ENCODE peak calls at places on chromosomes 1 and 21, in nine cellular contexts. X, R, E, F, M, O, V, B and I are unnamed samples.

GRCh38 chr1:101781437-101781836 is 215.3 kb downstream of the OLFM3 start:
- DNase-seq in X (no peak), R (peak; percentile 14), M (no peak), F (no peak), V (no peak), O (no peak), E (no peak), B (no peak), I (peak; percentile 0)

GRCh38 chr1:31865728-31866449 is 50.1 kb upstream of the SPOCD1 start:
- DNase-seq in O (no peak), E (no peak), X (no peak), R (no peak), B (no peak), V (no peak), M (no peak), F (no peak), I (no peak)

GRCh38 chr1:176996455-176997090 is 167.9 kb downstream of the ASTN1 start:
- DNase-seq in E (no peak), F (no peak), X (no peak), V (no peak), R (peak; percentile 10), M (no peak), B (no peak), O (no peak), I (no peak)

GRCh38 chr1:115761601-115762302 is 6.8 kb downstream of the CASQ2 start:
- DNase-seq in V (no peak), F (no peak), B (no peak), R (no peak), O (no peak), M (no peak), X (no peak), E (no peak), I (no peak)

GRCh38 chr1:35573198-35573775 is at the start of gene TFAP2E:
- DNase-seq in M (no peak), R (peak; percentile 46), B (peak; percentile 71), F (no peak), V (peak; percentile 69), O (peak; percentile 51), E (peak; percentile 76), X (peak; percentile 65), I (no peak)

GRCh38 chr1:155934933-155935590 is 849 bp upstream of the KHDC4 start:
- DNase-seq in M (no peak), R (no peak), V (no peak), O (no peak), E (no peak), X (no peak), F (no peak), B (no peak), I (no peak)

GRCh38 chr21:46379691-46380090 is 55.7 kb downstream of the PCNT start:
- DNase-seq in V (no peak), X (no peak), M (no peak), B (no peak), R (no peak), O (no peak), E (no peak), F (no peak), I (no peak)

GRCh38 chr1:246748867-246749266 is 24.7 kb downstream of the SCCPDH start:
- DNase-seq in X (no peak), R (no peak), O (no peak), M (no peak), V (no peak), E (no peak), F (no peak), B (no peak), I (no peak)

GRCh38 chr1:187460093-187460492 is 631.3 kb downstream of the PLA2G4A start:
- DNase-seq in V (no peak), X (no peak), M (no peak), F (no peak), E (no peak), O (no peak), R (no peak), B (no peak), I (no peak)

GRCh38 chr21:27741736-27742135 is 774.8 kb upstream of the ADAMTS5 start:
- DNase-seq in O (no peak), M (no peak), R (no peak), V (no peak), E (no peak), X (no peak), B (no peak), F (peak; percentile 55), I (no peak)

GRCh38 chr1:226655251-226656163 is 83.6 kb downstream of the ITPKB start:
- DNase-seq in F (no peak), O (peak; percentile 15), V (no peak), M (no peak), X (no peak), R (no peak), E (peak; percentile 86), B (no peak), I (no peak)

GRCh38 chr1:197696372-197696771 is 78.9 kb downstream of the DENND1B start:
- DNase-seq in M (no peak), O (no peak), E (no peak), V (no peak), F (peak; percentile 21), R (peak; percentile 53), B (no peak), X (no peak), I (peak; percentile 24)

GRCh38 chr1:168758503-168758902 is 29.5 kb upstream of the DPT start:
- DNase-seq in E (no peak), M (no peak), B (no peak), O (no peak), V (no peak), X (no peak), F (no peak), R (no peak), I (no peak)

GRCh38 chr21:35503646-35504045 is 454.5 kb upstream of the RUNX1 start:
- DNase-seq in O (no peak), F (peak; percentile 53), M (peak; percentile 33), E (no peak), R (peak; percentile 50), B (no peak), X (no peak), V (no peak), I (no peak)

GRCh38 chr1:154344977-154345837 is 19.9 kb downstream of the ATP8B2 start:
- DNase-seq in V (no peak), O (peak; percentile 63), F (peak; percentile 53), B (peak; percentile 62), X (peak; percentile 57), R (peak; percentile 54), M (no peak), E (peak; percentile 84), I (no peak)

GRCh38 chr1:15343729-15344128 is 66.0 kb upstream of the EFHD2 start:
- DNase-seq in R (peak; percentile 51), F (peak; percentile 44), B (peak; percentile 44), X (no peak), E (no peak), O (no peak), M (peak; percentile 85), V (no peak), I (peak; percentile 57)

GRCh38 chr1:186681806-186682205 is 1.6 kb upstream of the PTGS2 start:
- DNase-seq in E (no peak), X (no peak), B (no peak), M (no peak), F (peak; percentile 60), O (no peak), V (no peak), R (no peak), I (no peak)

GRCh38 chr1:46246548-46247432 is 773 bp upstream of the RAD54L start:
- DNase-seq in M (no peak), B (no peak), E (peak; percentile 90), F (peak; percentile 36), V (no peak), X (peak; percentile 65), R (no peak), O (peak; percentile 33), I (peak; percentile 8)

GRCh38 chr1:41751804-41752513 is 166.8 kb downstream of the HIVEP3 start:
- DNase-seq in B (no peak), R (peak; percentile 89), E (peak; percentile 86), O (no peak), M (no peak), F (peak; percentile 40), V (no peak), X (peak; percentile 21), I (peak; percentile 56)

GRCh38 chr1:215082532-215083407 is at the start of gene KCNK2:
- DNase-seq in E (peak; percentile 61), R (no peak), X (no peak), F (peak; percentile 73), O (peak; percentile 64), V (no peak), B (no peak), M (no peak), I (no peak)

GRCh38 chr1:170707959-170708666 is 44.2 kb downstream of the PRRX1 start:
- DNase-seq in E (no peak), F (peak; percentile 96), X (no peak), V (no peak), O (no peak), R (peak; percentile 98), B (no peak), M (no peak), I (peak; percentile 89)

GRCh38 chr21:25496825-25497482 is 110.3 kb downstream of the MRPL39 start:
- DNase-seq in F (peak; percentile 27), X (no peak), E (no peak), R (peak; percentile 8), B (no peak), V (no peak), O (no peak), M (no peak), I (peak; percentile 16)

DNA sequence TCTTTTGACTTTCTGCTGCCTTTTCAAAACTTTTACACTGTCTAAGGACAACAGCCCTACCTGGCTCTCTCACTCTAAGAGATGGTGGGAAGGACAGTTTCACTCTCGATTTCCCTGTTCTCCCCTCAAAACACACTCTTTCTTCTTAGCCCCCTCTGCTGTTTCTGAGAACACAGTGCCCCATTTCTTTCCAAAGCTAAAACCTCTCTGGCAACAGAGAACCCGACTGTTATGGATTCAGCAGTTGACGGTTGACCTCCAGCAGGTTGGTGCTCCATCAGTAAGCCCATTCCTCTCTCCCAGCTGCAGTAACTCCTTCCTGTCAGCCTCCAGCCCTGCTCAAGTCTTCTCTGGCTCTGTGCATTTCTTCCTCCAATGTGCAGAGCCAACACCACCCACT is 88.2 kb upstream of the ABCD3 start:
- DNase-seq in B (no peak), V (no peak), M (peak; percentile 24), E (no peak), F (peak; percentile 61), X (no peak), R (peak; percentile 71), O (no peak), I (peak; percentile 53)
- TF ChIP-seq CTCF in B (no peak), V (peak; percentile 36), M (no peak), E (no peak), F (peak; percentile 77), X (peak; percentile 11), R (peak; percentile 74), O (no peak), I (peak; percentile 77)

GRCh38 chr1:68456207-68456606 is 6.5 kb upstream of the RPE65 start:
- DNase-seq in V (no peak), M (no peak), O (no peak), R (no peak), F (no peak), E (no peak), B (no peak), X (no peak), I (no peak)
- TF ChIP-seq CTCF in V (no peak), M (no peak), O (no peak), R (no peak), F (no peak), E (no peak), B (no peak), X (no peak), I (no peak)

GRCh38 chr1:11262171-11263049 is at the start of gene MTOR:
- DNase-seq in F (peak; percentile 100), B (peak; percentile 99), O (peak; percentile 94), M (peak; percentile 100), X (peak; percentile 99), E (peak; percentile 98), R (peak; percentile 100), V (peak; percentile 99), I (peak; percentile 100)
- TF ChIP-seq CTCF in F (peak; percentile 41), B (no peak), O (no peak), M (no peak), X (no peak), E (no peak), R (peak; percentile 24), V (no peak), I (peak; percentile 61)

GRCh38 chr1:234154320-234155251 is 218.7 kb upstream of the COA6 start:
- DNase-seq in O (no peak), V (no peak), B (no peak), X (no peak), M (peak; percentile 14), E (no peak), F (peak; percentile 77), R (peak; percentile 84), I (peak; percentile 71)
- TF ChIP-seq CTCF in O (peak; percentile 95), V (peak; percentile 61), B (no peak), X (peak; percentile 69), M (peak; percentile 69), E (peak; percentile 50), F (peak; percentile 76), R (peak; percentile 79), I (peak; percentile 81)